ENCODE peak calls at places on chromosomes 5 and 9, in four cellular contexts. One of them, this sample, is unnamed.

GRCh38 chr9:121863931-121864330 is 212.5 kb downstream of the DAB2IP start:
- DNase-seq in HepG2: no peak
- DNase-seq in WTC11: no peak
- DNase-seq in GM12878: no peak
- DNase-seq in this sample: no peak

GRCh38 chr9:97802276-97802675 is 50.8 kb upstream of the FOXE1 start:
- DNase-seq in HepG2: peak; percentile 21
- DNase-seq in WTC11: no peak
- DNase-seq in GM12878: no peak
- DNase-seq in this sample: peak; percentile 75

GRCh38 chr5:44795496-44795895 is 13.3 kb upstream of the MRPS30 start:
- DNase-seq in HepG2: no peak
- DNase-seq in WTC11: peak; percentile 8
- DNase-seq in GM12878: no peak
- DNase-seq in this sample: no peak

GRCh38 chr5:150637245-150638052 is 3.0 kb upstream of the SYNPO start:
- DNase-seq in HepG2: peak; percentile 75
- DNase-seq in WTC11: no peak
- DNase-seq in GM12878: no peak
- DNase-seq in this sample: peak; percentile 94

GRCh38 chr9:4143951-4144717 is 155.7 kb downstream of the GLIS3 start:
- DNase-seq in HepG2: peak; percentile 16
- DNase-seq in WTC11: no peak
- DNase-seq in GM12878: no peak
- DNase-seq in this sample: peak; percentile 45

GRCh38 chr9:79273311-79273710 is 298.5 kb upstream of the TLE4 start:
- DNase-seq in HepG2: no peak
- DNase-seq in WTC11: no peak
- DNase-seq in GM12878: no peak
- DNase-seq in this sample: no peak

GRCh38 chr5:149358294-149358651 is 427 bp downstream of the PCYOX1L start:
- DNase-seq in HepG2: no peak
- DNase-seq in WTC11: no peak
- DNase-seq in GM12878: no peak
- DNase-seq in this sample: no peak

GRCh38 chr9:113955076-113955752 is 79.1 kb downstream of the ZNF618 start:
- DNase-seq in HepG2: no peak
- DNase-seq in WTC11: no peak
- DNase-seq in GM12878: no peak
- DNase-seq in this sample: no peak

GRCh38 chr9:4137234-4137633 is 162.6 kb downstream of the GLIS3 start:
- DNase-seq in HepG2: peak; percentile 35
- DNase-seq in WTC11: no peak
- DNase-seq in GM12878: no peak
- DNase-seq in this sample: peak; percentile 65

GRCh38 chr5:96958977-96959376 is 23.1 kb downstream of the LNPEP start:
- DNase-seq in HepG2: peak; percentile 57
- DNase-seq in WTC11: no peak
- DNase-seq in GM12878: no peak
- DNase-seq in this sample: no peak

GRCh38 chr9:28518439-28518838 is 945.2 kb upstream of the C9orf72 start:
- DNase-seq in HepG2: no peak
- DNase-seq in WTC11: no peak
- DNase-seq in GM12878: no peak
- DNase-seq in this sample: no peak

GRCh38 chr5:1551913-1552312 is 28.2 kb upstream of the LPCAT1 start:
- DNase-seq in HepG2: no peak
- DNase-seq in WTC11: no peak
- DNase-seq in GM12878: no peak
- DNase-seq in this sample: no peak

GRCh38 chr5:174281855-174282254 is 236.3 kb downstream of the NSG2 start:
- DNase-seq in HepG2: no peak
- DNase-seq in WTC11: no peak
- DNase-seq in GM12878: no peak
- DNase-seq in this sample: no peak

GRCh38 chr5:6759401-6759800 is 46.2 kb downstream of the TENT4A start:
- DNase-seq in HepG2: peak; percentile 66
- DNase-seq in WTC11: no peak
- DNase-seq in GM12878: no peak
- DNase-seq in this sample: peak; percentile 56

GRCh38 chr9:35114921-35115341 is 731 bp downstream of the ATOSB start:
- DNase-seq in HepG2: no peak
- DNase-seq in WTC11: no peak
- DNase-seq in GM12878: no peak
- DNase-seq in this sample: peak; percentile 38

GRCh38 chr5:154829589-154830218 is 20.7 kb downstream of the FAXDC2 start:
- DNase-seq in HepG2: no peak
- DNase-seq in WTC11: no peak
- DNase-seq in GM12878: no peak
- DNase-seq in this sample: no peak

GRCh38 chr5:79454043-79454442 is 59.9 kb downstream of the HOMER1 start:
- DNase-seq in HepG2: no peak
- DNase-seq in WTC11: no peak
- DNase-seq in GM12878: no peak
- DNase-seq in this sample: no peak

GRCh38 chr9:17134843-17135577 is at the start of gene CNTLN:
- DNase-seq in HepG2: peak; percentile 67
- DNase-seq in WTC11: peak; percentile 98
- DNase-seq in GM12878: no peak
- DNase-seq in this sample: peak; percentile 93

GRCh38 chr5:5421149-5421960 is 1.1 kb upstream of the ICE1 start:
- DNase-seq in HepG2: no peak
- DNase-seq in WTC11: no peak
- DNase-seq in GM12878: no peak
- DNase-seq in this sample: no peak

GRCh38 chr5:5418006-5418405 is 4.5 kb upstream of the ICE1 start:
- DNase-seq in HepG2: no peak
- DNase-seq in WTC11: no peak
- DNase-seq in GM12878: no peak
- DNase-seq in this sample: no peak

GRCh38 chr5:5420251-5420650 is 2.2 kb upstream of the ICE1 start:
- DNase-seq in HepG2: no peak
- DNase-seq in WTC11: no peak
- DNase-seq in GM12878: no peak
- DNase-seq in this sample: no peak

GRCh38 chr5:5418764-5419163 is 3.7 kb upstream of the ICE1 start:
- DNase-seq in HepG2: no peak
- DNase-seq in WTC11: no peak
- DNase-seq in GM12878: no peak
- DNase-seq in this sample: no peak

DNA sequence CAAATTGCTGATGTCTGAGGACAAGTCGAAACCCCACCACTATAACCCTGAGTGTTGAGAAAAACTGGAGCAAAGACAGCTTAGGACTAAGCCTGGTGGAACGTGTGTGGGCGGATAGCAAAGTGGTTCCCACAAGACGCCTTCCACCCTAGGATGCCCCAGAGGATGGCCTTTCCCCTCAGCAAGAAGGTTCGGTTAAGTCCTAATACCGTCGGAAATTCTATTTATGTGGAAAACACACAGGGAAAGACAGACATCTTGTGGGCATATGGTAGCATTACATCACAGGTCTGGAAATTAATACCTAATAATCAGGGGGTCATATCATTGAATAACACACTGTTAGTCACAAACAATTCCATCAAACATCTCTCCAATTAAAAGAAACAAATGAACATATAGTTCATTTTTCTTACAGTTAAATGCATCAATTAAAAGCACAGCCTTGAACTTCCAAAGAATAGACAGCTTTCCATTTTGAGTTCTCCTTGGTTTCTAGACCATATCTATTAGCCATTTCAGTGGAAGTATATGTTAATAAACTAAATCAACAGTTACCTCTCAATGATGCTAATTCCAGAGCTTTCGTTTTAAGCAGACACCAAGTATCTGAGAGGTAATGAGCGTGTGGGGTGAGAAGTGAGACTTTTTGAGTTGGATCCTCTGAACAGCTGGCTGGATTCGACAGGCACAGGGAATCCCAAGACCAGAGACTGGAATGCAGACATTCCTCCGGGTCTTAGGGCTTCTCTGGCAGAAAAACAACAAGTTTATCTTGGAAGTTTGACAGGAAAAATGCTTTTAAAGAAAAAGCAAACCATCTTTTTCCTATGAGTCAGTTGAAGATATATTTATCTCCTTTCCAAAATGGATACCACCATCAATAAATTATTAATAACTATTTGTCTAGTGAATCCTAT is 2.9 kb upstream of the ICE1 start:
- DNase-seq in HepG2: peak; percentile 52
- DNase-seq in WTC11: peak; percentile 19
- DNase-seq in GM12878: no peak
- DNase-seq in this sample: peak; percentile 69
- TF ChIP-seq MAX in HepG2: no peak
- TF ChIP-seq MAX in WTC11: no peak
- TF ChIP-seq MAX in GM12878: no peak
- TF ChIP-seq MAX in this sample: no peak

DNA sequence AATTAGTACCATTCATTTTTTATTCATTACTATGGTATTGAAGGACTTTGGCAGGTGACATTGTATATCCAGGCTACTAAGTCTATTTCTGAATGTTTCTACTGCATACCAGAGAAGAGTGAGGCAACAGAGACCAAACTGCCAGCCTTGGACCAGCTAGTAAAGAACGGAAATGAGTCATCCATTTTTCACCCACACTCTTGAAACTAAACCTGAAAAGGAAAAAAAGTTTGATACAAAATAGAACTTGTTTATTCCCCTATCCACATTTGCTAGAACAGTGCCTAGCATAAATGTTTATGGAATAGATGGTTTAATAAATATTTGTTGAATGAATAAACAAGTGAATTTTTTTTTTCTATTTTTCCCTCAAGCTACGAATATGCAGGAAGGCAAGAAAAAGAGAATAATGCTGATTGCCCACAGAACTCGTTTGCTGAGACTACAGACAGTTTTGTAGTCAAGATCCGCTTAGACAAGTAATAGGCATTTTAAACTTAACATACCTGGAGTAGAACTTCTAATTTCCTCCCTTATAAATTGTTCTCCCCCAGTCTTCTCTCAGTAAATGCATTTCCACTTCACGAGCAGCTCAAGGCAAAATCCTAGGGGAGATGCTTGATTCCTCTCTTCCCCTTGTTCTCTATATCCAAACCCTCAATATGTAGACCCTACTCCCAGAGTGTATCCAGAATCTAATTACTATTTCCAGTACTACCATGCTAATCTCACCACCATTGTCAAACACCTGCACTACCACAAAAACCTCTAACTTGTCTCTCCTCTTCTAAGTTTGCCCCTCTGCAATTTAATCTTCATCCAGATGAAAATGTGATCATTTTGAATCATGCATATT is 146.1 kb upstream of the RASA1 start:
- DNase-seq in HepG2: peak; percentile 16
- DNase-seq in WTC11: no peak
- DNase-seq in GM12878: peak; percentile 75
- DNase-seq in this sample: peak; percentile 10
- TF ChIP-seq MAX in HepG2: no peak
- TF ChIP-seq MAX in WTC11: no peak
- TF ChIP-seq MAX in GM12878: no peak
- TF ChIP-seq MAX in this sample: no peak

GRCh38 chr9:83406901-83407300 is 131.3 kb downstream of the FRMD3 start:
- DNase-seq in HepG2: no peak
- DNase-seq in WTC11: no peak
- DNase-seq in GM12878: no peak
- DNase-seq in this sample: no peak
- TF ChIP-seq MAX in HepG2: no peak
- TF ChIP-seq MAX in WTC11: no peak
- TF ChIP-seq MAX in GM12878: no peak
- TF ChIP-seq MAX in this sample: no peak

DNA sequence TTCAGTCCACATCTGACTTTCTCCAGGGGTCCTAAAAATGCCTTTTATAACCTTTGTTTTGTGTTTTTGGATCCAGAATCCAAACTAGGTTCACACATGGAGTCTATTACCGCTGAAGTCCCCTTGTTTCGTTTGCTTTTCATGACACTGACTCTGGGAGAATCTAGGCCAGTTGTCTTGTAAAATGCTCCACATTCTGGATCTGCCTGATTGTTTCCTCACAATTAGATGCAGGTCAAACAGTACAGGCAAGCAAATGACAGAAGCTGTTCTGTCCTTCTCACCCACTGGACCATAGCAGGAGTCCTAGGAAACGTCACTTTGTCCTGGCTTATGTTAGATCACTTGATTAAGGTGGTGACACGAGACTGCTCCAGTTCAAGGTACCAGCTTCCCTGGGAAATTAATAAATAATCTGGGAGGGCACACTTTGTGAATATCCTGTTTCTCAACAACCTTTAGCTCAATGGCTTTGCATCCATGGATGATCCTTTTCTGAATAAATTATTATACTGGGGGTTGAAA is 34.1 kb downstream of the FABP6 start:
- DNase-seq in HepG2: no peak
- DNase-seq in WTC11: no peak
- DNase-seq in GM12878: no peak
- DNase-seq in this sample: no peak
- TF ChIP-seq MAX in HepG2: no peak
- TF ChIP-seq MAX in WTC11: no peak
- TF ChIP-seq MAX in GM12878: no peak
- TF ChIP-seq MAX in this sample: no peak

GRCh38 chr9:32782476-32783167 is 718 bp upstream of the TMEM215 start:
- DNase-seq in HepG2: no peak
- DNase-seq in WTC11: peak; percentile 54
- DNase-seq in GM12878: no peak
- DNase-seq in this sample: no peak

DNA sequence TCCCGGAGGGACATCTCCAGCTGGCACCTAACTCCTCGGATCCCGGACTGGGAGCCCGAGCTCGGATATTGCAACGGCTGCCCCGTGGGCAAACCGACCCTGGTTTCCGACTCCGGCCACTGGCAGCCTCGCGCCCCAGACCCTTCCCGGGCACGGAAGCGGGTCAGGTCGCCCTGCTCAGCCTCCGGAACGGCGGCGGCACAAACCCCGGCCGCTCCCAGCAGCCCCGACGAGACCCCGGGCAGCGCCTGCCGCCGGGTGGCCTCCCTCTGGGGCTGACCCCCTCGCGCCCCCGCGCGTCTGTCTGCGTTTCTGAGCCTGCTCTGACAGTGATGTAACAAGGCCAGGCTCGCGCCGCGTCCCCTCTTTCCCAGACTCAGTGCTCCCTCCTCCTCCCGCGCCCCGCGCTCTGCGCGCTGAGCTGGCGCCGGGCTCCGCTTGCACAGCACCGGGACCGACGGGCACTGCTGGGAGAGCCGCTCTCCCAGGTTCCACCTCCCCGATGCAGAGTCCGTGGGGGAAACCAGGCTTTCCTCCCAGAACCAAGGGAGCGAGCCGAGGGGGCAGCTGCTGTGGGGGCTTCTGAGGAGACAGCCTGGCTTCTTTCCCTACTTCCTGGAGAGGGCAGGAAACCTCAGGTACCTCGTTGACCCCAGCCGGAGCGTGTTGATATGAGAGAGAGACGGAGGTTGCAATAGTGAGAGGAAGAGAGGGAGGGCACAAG is at the start of gene TMEM215:
- DNase-seq in HepG2: no peak
- DNase-seq in WTC11: peak; percentile 84
- DNase-seq in GM12878: no peak
- DNase-seq in this sample: no peak
- TF ChIP-seq MAX in HepG2: no peak
- TF ChIP-seq MAX in WTC11: peak; percentile 83
- TF ChIP-seq MAX in GM12878: no peak
- TF ChIP-seq MAX in this sample: no peak